ENCODE peak calls at places on chromosomes 6 and 20, in nine cellular contexts. Q is ovary, R is A549, M is adrenal gland, X is IMR-90, A is K562, V is uterus, F is breast epithelium, H is H1. Y is an unnamed sample.

GRCh38 chr20:57526067-57526884 is 1.3 kb upstream of the CTCFL start:
- DNase-seq in M (no peak), V (no peak), H (no peak), Q (no peak), F (no peak), A (peak), R (peak), X (no peak), Y (peak)

GRCh38 chr20:43751167-43752050 is 24.6 kb upstream of the GTSF1L start:
- DNase-seq in X (peak), Q (no peak), H (no peak), M (no peak), V (no peak), F (no peak), A (no peak), R (no peak), Y (peak)

GRCh38 chr6:154872605-154873004 is 122.5 kb upstream of the TIAM2 start:
- DNase-seq in Q (no peak), A (no peak), F (no peak), V (no peak), R (no peak), M (no peak), H (peak), X (no peak), Y (no peak)

GRCh38 chr6:9540534-9541126 is 874.2 kb downstream of the TFAP2A start:
- DNase-seq in M (no peak), A (peak), V (no peak), F (no peak), H (no peak), X (peak), R (peak), Q (no peak), Y (no peak)

GRCh38 chr20:8454137-8454712 is 322.2 kb downstream of the PLCB1 start:
- DNase-seq in F (no peak), M (peak), Q (no peak), A (no peak), X (peak), V (no peak), H (no peak), R (peak), Y (no peak)

GRCh38 chr6:4212588-4212987 is 77.2 kb upstream of the ECI2 start:
- DNase-seq in M (peak), X (no peak), F (no peak), V (no peak), H (no peak), R (no peak), Q (no peak), A (no peak), Y (no peak)

GRCh38 chr6:79048611-79049010 is 29.4 kb downstream of the PHIP start:
- DNase-seq in R (peak), V (no peak), Q (no peak), H (no peak), X (peak), M (peak), F (no peak), A (peak), Y (no peak)

GRCh38 chr20:16695633-16696032 is 34.2 kb upstream of the SNRPB2 start:
- DNase-seq in H (no peak), F (no peak), M (no peak), V (no peak), A (no peak), Q (no peak), X (no peak), R (no peak), Y (no peak)

GRCh38 chr20:47989957-47990356 is 204.7 kb upstream of the SULF2 start:
- DNase-seq in M (no peak), X (no peak), R (no peak), V (no peak), Q (no peak), F (no peak), H (no peak), A (no peak), Y (peak)

GRCh38 chr6:100177956-100178355 is 183.9 kb upstream of the MCHR2 start:
- DNase-seq in V (no peak), H (no peak), A (no peak), Q (no peak), R (no peak), X (no peak), F (no peak), M (no peak), Y (no peak)

GRCh38 chr20:25277051-25277801 is 29.3 kb downstream of the PYGB start:
- DNase-seq in A (no peak), X (no peak), M (peak), R (no peak), F (peak), V (peak), Q (peak), H (no peak), Y (peak)

GRCh38 chr6:133888931-133889556 is at the start of gene TCF21:
- DNase-seq in Q (peak), A (no peak), R (no peak), V (peak), X (peak), F (no peak), M (no peak), H (no peak), Y (peak)
- TF ChIP-seq POLR2A in Q (peak), A (no peak), R (no peak), V (peak), X (peak), F (no peak), M (no peak), H (no peak), Y (peak)

DNA sequence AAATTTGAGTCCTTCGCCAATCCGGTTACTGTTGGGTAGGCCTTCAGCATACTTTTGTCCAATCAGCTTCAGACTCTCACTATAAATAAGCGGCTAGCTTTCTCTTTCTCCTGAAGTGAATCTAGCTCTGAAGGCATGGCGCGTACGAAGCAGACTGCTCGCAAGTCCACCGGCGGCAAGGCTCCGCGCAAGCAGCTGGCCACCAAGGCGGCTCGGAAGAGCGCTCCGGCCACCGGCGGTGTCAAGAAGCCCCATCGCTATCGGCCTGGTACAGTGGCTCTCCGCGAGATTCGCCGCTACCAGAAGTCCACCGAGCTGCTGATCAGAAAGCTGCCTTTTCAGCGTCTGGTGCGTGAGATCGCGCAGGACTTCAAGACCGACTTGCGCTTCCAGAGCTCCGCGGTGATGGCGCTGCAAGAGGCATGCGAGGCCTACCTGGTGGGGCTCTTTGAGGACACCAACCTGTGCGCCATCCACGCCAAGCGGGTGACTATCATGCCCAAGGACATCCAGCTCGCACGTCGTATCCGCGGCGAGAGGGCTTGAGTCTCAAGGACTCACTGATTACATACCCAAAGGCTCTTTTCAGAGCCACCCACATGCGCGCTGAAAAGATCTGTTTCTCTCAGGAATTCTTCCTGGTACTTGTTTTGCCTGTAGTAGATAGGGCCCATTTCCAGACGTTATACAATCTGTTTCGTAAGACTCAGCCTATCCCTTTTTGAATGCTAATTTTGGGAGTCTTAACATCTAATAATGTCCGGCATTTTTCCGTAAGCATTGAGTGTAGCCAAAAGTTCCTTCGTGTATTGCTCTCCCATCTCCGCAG is 102.0 kb downstream of the OR2B2 start:
- DNase-seq in F (peak), R (peak), X (peak), A (peak), Q (peak), M (peak), H (no peak), V (peak), Y (peak)
- TF ChIP-seq POLR2A in F (peak), R (peak), X (peak), A (peak), Q (peak), M (peak), H (peak), V (peak), Y (peak)

DNA sequence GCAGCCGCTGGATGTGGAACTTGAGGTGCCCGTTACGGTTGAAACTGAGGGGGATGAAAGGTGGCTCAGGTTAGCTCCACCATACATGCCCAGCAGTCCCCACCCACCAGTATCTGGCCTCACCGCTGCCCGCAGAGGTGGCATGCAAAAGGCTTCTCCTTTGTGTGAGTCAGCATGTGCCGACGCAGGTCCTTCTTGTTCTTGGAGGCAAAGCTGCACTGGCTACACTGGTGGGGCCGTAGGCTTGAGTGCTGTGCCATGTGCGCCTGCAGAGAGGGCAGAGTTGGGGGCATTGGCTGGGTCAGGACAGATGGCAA is 15.8 kb downstream of the PCIF1 start:
- DNase-seq in V (no peak), H (no peak), R (no peak), Q (no peak), M (peak), X (no peak), A (no peak), F (no peak), Y (no peak)
- TF ChIP-seq POLR2A in V (no peak), H (no peak), R (no peak), Q (peak), M (no peak), X (no peak), A (no peak), F (no peak), Y (no peak)

GRCh38 chr6:31968326-31968725 is 3.6 kb downstream of the DXO start:
- DNase-seq in X (no peak), Q (no peak), M (no peak), F (no peak), A (no peak), V (no peak), R (no peak), H (no peak), Y (no peak)

GRCh38 chr6:31971279-31971992 is 502 bp downstream of the DXO start:
- DNase-seq in Q (no peak), R (no peak), F (no peak), H (no peak), X (no peak), M (peak), V (no peak), A (peak), Y (no peak)

GRCh38 chr6:31970604-31971271 is 1.2 kb downstream of the DXO start:
- DNase-seq in F (no peak), X (no peak), A (no peak), H (no peak), V (no peak), M (peak), Q (peak), R (no peak), Y (peak)

GRCh38 chr6:31968791-31969711 is 2.9 kb downstream of the DXO start:
- DNase-seq in H (no peak), M (no peak), X (no peak), A (no peak), V (no peak), Q (no peak), R (no peak), F (no peak), Y (no peak)

GRCh38 chr6:31969712-31970603 is 2.0 kb downstream of the DXO start:
- DNase-seq in V (no peak), H (no peak), Q (no peak), R (no peak), X (peak), F (no peak), A (peak), M (no peak), Y (no peak)
- TF ChIP-seq POLR2A in V (no peak), H (no peak), Q (no peak), R (no peak), X (no peak), F (no peak), A (peak), M (no peak), Y (no peak)

GRCh38 chr6:150452642-150453243 is 83.9 kb downstream of the IYD start:
- DNase-seq in X (no peak), H (no peak), V (peak), F (no peak), M (peak), R (no peak), Q (no peak), A (no peak), Y (no peak)

GRCh38 chr6:150456466-150456865 is 87.7 kb downstream of the IYD start:
- DNase-seq in F (no peak), Q (no peak), A (no peak), R (no peak), V (no peak), X (no peak), H (no peak), M (no peak), Y (no peak)

GRCh38 chr6:150453357-150453756 is 84.5 kb downstream of the IYD start:
- DNase-seq in A (no peak), Q (no peak), H (no peak), F (no peak), R (no peak), X (no peak), V (no peak), M (no peak), Y (no peak)

GRCh38 chr6:150451767-150452641 is 83.2 kb downstream of the IYD start:
- DNase-seq in R (no peak), F (no peak), X (no peak), M (no peak), H (no peak), A (no peak), V (no peak), Q (no peak), Y (no peak)

DNA sequence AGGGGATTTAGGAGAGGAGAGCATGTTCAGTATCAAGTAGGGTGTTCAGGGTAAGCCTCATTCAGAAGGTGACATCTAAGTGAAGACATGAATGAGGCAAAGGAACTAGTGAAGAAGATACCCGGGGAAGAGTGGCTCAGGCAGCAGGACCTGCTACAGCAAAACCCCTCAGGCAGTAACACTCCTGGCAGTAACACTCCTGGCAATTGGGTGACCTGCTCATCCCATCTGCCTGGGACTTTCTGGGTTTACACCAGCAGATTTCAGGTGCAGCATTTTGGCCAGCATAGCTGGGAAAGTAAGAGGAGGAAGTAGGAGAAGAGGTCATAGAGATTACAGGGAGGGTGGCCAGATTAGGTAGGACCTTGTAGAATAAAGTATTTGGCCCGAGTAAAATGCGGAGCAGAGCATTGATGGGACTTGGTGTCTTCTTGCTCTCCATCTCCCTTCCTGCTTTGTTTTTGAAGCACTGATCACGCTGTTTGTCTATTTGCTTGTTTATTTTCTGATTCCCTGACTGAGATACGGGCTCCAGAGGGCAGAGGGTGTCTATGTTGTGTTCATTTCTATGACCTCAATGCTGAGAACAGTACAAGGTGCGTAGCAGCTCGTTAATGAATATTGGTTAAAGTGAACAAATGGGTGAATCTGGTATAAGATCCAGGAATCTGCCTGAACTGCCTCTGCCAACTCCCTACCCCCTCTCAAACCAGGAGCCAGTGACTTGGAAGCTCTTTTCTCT is 88.3 kb downstream of the IYD start:
- DNase-seq in H (no peak), X (no peak), Q (no peak), V (no peak), R (no peak), A (no peak), F (no peak), M (no peak), Y (no peak)
- TF ChIP-seq POLR2A in H (no peak), X (no peak), Q (no peak), V (no peak), R (no peak), A (no peak), F (no peak), M (no peak), Y (no peak)

Y was measured in transverse colon.